ENCODE peak calls at places on chromosomes 7 and 10, in four cellular contexts. J is IMR-90, F is A549, U is GM12878. H is an unnamed sample.

GRCh38 chr7:2713370-2713769 is 25.4 kb downstream of the AMZ1 start:
- DNase-seq in F (no peak), U (no peak), J (no peak), H (no peak)

GRCh38 chr7:43431020-43431595 is 151.8 kb upstream of the STK17A start:
- DNase-seq in U (no peak), F (no peak), J (peak), H (no peak)

GRCh38 chr7:44100458-44101303 is 3.5 kb upstream of the AEBP1 start:
- DNase-seq in F (no peak), U (no peak), J (peak), H (no peak)

GRCh38 chr7:158595068-158595467 is 7.4 kb upstream of the PTPRN2 start:
- DNase-seq in U (peak), F (no peak), J (peak), H (no peak)

GRCh38 chr10:38025283-38025682 is 14.8 kb downstream of the ZNF33A start:
- DNase-seq in J (no peak), U (no peak), F (no peak), H (no peak)

GRCh38 chr10:29648983-29649268 is 14.2 kb upstream of the SVIL start:
- DNase-seq in U (no peak), J (peak), F (no peak), H (peak)

GRCh38 chr10:95456486-95456885 is 104.7 kb downstream of the SORBS1 start:
- DNase-seq in F (no peak), U (no peak), J (no peak), H (no peak)

GRCh38 chr7:66110861-66111260 is 3.8 kb upstream of the CRCP start:
- DNase-seq in U (no peak), F (peak), J (peak), H (peak)

GRCh38 chr10:43734716-43735115 is 86.0 kb upstream of the ZNF32 start:
- DNase-seq in F (no peak), U (no peak), J (peak), H (no peak)

GRCh38 chr10:71746344-71747037 is 26.8 kb downstream of the VSIR start:
- DNase-seq in J (no peak), F (no peak), U (no peak), H (peak)

GRCh38 chr10:133162910-133163856 is 3.2 kb downstream of the KNDC1 start:
- DNase-seq in U (no peak), F (no peak), J (no peak), H (no peak)

GRCh38 chr10:33889371-33889770 is 554.9 kb upstream of the NRP1 start:
- DNase-seq in U (no peak), J (no peak), F (no peak), H (no peak)

GRCh38 chr10:115390607-115391006 is 297.4 kb downstream of the ATRNL1 start:
- DNase-seq in F (no peak), U (no peak), J (no peak), H (no peak)

GRCh38 chr10:9222917-9223316 is 1168.4 kb downstream of the GATA3 start:
- DNase-seq in U (no peak), J (no peak), F (no peak), H (no peak)

GRCh38 chr10:94123253-94123995 is 129.7 kb downstream of the PLCE1 start:
- DNase-seq in U (no peak), J (peak), F (peak), H (peak)

GRCh38 chr7:96508371-96508770 is 186.5 kb upstream of the SLC25A13 start:
- DNase-seq in U (no peak), J (no peak), F (no peak), H (no peak)

GRCh38 chr7:19145429-19146201 is 394 bp upstream of the FERD3L start:
- DNase-seq in U (no peak), J (no peak), F (no peak), H (no peak)

GRCh38 chr10:45420453-45421192 is 46.6 kb downstream of the ALOX5 start:
- DNase-seq in J (peak), F (no peak), U (peak), H (no peak)

GRCh38 chr10:71750124-71750841 is 23.0 kb downstream of the VSIR start:
- DNase-seq in J (no peak), F (no peak), U (no peak), H (no peak)

GRCh38 chr7:127652333-127653248 is 597 bp downstream of the SND1 start:
- DNase-seq in F (peak), U (no peak), J (peak), H (no peak)

GRCh38 chr7:64875258-64875657 is 27.8 kb upstream of the ZNF273 start:
- DNase-seq in U (no peak), F (no peak), J (no peak), H (no peak)

GRCh38 chr7:6478186-6478585 is 30.4 kb upstream of the DAGLB start:
- DNase-seq in U (no peak), F (no peak), J (no peak), H (no peak)

GRCh38 chr10:126500866-126501265 is 112.6 kb upstream of the ADAM12 start:
- DNase-seq in U (no peak), F (no peak), J (peak), H (no peak)

GRCh38 chr7:129940329-129940728 is 12.4 kb downstream of the UBE2H start:
- DNase-seq in J (no peak), U (no peak), F (no peak), H (no peak)

GRCh38 chr10:123377883-123378282 is 223.7 kb downstream of the BUB3 start:
- DNase-seq in F (no peak), U (no peak), J (no peak), H (peak)

GRCh38 chr10:106931159-106931852 is 233.2 kb downstream of the SORCS1 start:
- DNase-seq in J (no peak), F (no peak), U (peak), H (peak)

DNA sequence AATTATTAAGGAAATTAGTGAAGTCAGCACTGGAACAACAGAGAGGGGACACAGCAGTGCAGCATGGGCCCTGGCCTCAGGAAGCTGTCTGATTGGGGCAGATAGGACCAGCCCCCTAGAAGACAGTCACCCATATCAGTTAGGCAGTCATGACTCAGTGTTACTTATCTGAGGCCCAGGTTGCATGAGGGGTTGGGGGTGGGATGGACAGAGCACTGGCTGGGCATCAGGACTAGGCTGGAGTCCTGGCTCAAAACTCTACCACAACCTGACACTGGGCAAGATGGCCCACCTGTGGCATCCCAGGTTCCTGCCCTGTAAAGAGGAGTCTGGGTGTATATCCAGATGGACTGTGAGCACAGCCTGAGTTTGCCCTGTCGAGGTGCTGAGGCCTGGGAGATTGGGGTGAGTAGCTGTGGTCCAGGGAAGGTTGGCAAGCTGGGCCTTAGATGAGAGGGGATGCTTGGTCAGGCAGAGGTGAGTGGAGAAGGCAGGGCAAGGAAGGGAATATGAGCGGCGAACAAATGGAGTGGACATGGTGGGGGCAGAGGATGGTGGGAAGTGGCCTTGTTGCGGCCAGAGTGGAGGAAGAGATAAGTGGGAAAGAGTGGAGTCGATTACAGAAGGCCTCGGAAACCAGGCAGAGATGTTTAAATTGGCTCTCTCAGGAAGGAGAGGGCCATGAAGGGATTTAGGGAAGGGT is 37.5 kb downstream of the HK1 start:
- DNase-seq in J (peak), F (no peak), U (no peak), H (no peak)
- TF ChIP-seq BHLHE40 in J (no peak), F (no peak), U (no peak), H (no peak)

GRCh38 chr7:55903985-55904759 is 16.9 kb downstream of the ZNF713 start:
- DNase-seq in U (peak), F (no peak), J (no peak), H (no peak)
- TF ChIP-seq BHLHE40 in U (no peak), F (no peak), J (no peak), H (no peak)

DNA sequence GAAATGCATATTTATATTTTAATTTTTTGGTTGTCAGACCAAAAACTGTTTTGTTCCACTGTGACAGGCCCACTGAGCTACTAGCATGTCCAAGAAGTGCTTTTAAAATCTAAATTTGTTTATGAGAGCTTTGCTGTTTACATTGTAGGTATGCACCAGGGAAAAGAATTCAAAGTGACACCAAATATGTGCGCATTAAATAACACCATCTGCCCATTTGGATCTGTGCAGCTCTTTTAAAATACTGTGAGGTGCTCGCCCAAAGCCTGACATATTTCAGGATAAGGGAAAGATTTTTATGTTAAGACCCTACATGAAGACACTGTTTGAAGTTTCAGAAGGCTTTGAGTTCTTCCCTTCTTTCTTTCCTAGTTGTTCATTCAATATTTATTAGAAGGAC is 162.9 kb downstream of the ST7 start:
- DNase-seq in J (no peak), U (no peak), F (no peak), H (no peak)
- TF ChIP-seq BHLHE40 in J (no peak), U (no peak), F (no peak), H (no peak)

GRCh38 chr7:141585592-141586510 is 34.6 kb downstream of the AGK start:
- DNase-seq in U (peak), J (peak), F (peak), H (peak)
- TF ChIP-seq BHLHE40 in U (no peak), J (no peak), F (no peak), H (no peak)

H was measured in HepG2.